ENCODE peak calls at places on chromosome 1, in four cellular contexts. V, R, D and T are unnamed samples.

GRCh38 chr1:228037401-228038386 is 30.9 kb downstream of the WNT3A start:
- DNase-seq in D (no peak), R (peak), V (no peak), T (peak)

GRCh38 chr1:71273326-71273725 is 192.5 kb upstream of the ZRANB2 start:
- DNase-seq in D (no peak), V (no peak), R (no peak), T (no peak)

GRCh38 chr1:33460947-33461629 is 11.4 kb upstream of the ZSCAN20 start:
- DNase-seq in R (no peak), V (no peak), D (no peak), T (no peak)

GRCh38 chr1:51093566-51093965 is 8.5 kb upstream of the C1orf185 start:
- DNase-seq in R (no peak), V (peak), D (no peak), T (no peak)

GRCh38 chr1:204989266-204990058 is 53.5 kb upstream of the CNTN2 start:
- DNase-seq in R (peak), D (peak), V (peak), T (peak)

GRCh38 chr1:232622981-232623380 is 7.0 kb downstream of the SIPA1L2 start:
- DNase-seq in D (no peak), R (no peak), V (no peak), T (no peak)

GRCh38 chr1:228279011-228279721 is 71.3 kb downstream of the OBSCN start:
- DNase-seq in D (no peak), V (no peak), R (peak), T (peak)

GRCh38 chr1:166340709-166341108 is 173.9 kb upstream of the FAM78B start:
- DNase-seq in V (no peak), D (no peak), R (no peak), T (no peak)

GRCh38 chr1:17348593-17349234 is 23.3 kb upstream of the PADI6 start:
- DNase-seq in D (no peak), V (no peak), R (no peak), T (no peak)

GRCh38 chr1:17403081-17403480 is 31.1 kb downstream of the PADI6 start:
- DNase-seq in D (no peak), V (peak), R (peak), T (no peak)

GRCh38 chr1:1617516-1617915 is 2.2 kb downstream of the MIB2 start:
- DNase-seq in R (no peak), D (peak), V (no peak), T (no peak)

GRCh38 chr1:1239624-1240347 is 6.7 kb downstream of the C1QTNF12 start:
- DNase-seq in R (no peak), V (no peak), D (no peak), T (peak)

GRCh38 chr1:69568435-69569280 is 936 bp downstream of the LRRC7 start:
- DNase-seq in V (no peak), R (no peak), D (no peak), T (no peak)

GRCh38 chr1:66175107-66175506 is 358.8 kb upstream of the SGIP1 start:
- DNase-seq in R (no peak), D (no peak), V (no peak), T (no peak)

GRCh38 chr1:227939791-227940771 is 7.7 kb downstream of the WNT9A start:
- DNase-seq in D (no peak), V (no peak), R (peak), T (peak)

GRCh38 chr1:150288822-150289221 is 4.8 kb upstream of the MRPS21 start:
- DNase-seq in D (no peak), R (no peak), V (no peak), T (no peak)

GRCh38 chr1:209689484-209689883 is 14.3 kb downstream of the G0S2 start:
- DNase-seq in R (no peak), D (no peak), V (peak), T (no peak)

GRCh38 chr1:240171907-240172306 is 80.2 kb downstream of the FMN2 start:
- DNase-seq in V (no peak), D (no peak), R (no peak), T (no peak)

GRCh38 chr1:240170806-240171205 is 79.1 kb downstream of the FMN2 start:
- DNase-seq in V (no peak), D (no peak), R (no peak), T (no peak)

GRCh38 chr1:240164742-240165141 is 73.1 kb downstream of the FMN2 start:
- DNase-seq in D (no peak), V (no peak), R (no peak), T (no peak)

GRCh38 chr1:240170245-240170644 is 78.6 kb downstream of the FMN2 start:
- DNase-seq in D (no peak), R (no peak), V (no peak), T (no peak)

GRCh38 chr1:240169188-240169587 is 77.5 kb downstream of the FMN2 start:
- DNase-seq in D (no peak), V (no peak), R (no peak), T (no peak)
- TF ChIP-seq CTCF in D (no peak), V (no peak), R (no peak), T (peak)

GRCh38 chr1:94095112-94095637 is 25.8 kb downstream of the ABCA4 start:
- DNase-seq in R (no peak), V (no peak), D (peak), T (peak)
- TF ChIP-seq CTCF in R (no peak), V (no peak), D (no peak), T (no peak)

GRCh38 chr1:52848423-52848822 is 5.9 kb downstream of the ZYG11A start:
- DNase-seq in V (no peak), D (no peak), R (no peak), T (no peak)

DNA sequence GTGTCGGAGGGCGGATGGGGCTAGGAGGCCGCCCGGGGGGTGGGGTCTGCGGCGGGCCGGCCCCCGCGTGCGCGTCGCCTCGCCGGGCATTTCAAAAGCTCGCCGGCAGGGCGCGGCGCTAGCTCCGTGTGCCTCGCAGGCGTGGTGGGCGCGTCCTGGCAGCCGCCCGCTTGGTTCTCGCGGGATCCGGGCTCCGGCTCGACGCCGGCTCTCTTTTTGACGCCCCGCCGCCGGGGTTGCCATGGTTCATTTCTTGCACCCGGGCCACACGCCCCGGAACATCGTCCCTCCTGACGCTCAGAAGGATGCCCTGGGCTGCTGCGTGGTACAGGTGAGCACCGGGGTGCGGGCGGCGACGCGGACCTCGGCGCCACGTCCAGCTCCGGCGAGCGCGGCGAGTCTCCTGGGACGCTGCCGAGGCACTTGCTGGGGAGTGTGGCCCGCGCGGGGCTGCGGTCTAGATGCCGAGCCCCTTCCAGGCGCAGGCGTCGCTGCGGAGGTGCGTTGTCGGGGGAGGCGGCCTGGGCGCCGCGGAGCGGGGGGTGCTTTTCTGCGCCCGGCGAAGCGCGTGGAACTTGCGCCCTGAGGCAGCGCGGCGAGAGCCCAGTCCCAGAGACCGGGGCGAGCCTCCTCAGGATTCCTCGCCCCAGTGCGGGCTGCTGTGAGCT is at the start of gene ZYG11A:
- DNase-seq in R (peak), V (peak), D (peak), T (peak)
- TF ChIP-seq CTCF in R (peak), V (peak), D (no peak), T (peak)

DNA sequence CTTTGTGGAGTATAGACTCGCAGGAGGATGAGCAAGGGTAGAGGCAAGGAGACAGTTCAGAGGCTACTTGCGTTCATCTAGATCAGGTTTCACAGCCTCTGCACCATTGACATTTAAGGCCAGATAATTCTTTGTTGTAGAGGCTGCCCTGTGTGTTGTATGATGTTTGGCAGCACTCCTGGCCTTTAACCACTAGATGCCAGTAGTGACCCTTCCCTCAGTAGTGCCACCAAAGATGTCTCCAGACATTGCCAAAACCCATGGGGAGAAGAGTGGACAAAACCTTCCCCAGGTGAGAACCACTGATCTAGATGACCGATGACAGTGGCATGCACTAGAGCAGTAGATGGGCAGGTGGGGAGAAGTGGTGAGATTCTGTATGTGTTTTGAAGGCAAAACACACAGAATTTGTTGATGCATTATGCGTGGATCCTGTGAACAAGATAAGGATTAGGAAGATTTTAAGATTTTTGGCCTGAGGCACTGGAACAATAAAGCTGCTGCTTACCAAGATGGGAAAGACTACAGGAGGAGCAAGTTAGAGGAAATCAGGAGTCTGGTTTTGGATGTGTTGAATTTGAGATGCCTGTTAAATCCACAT is 9.9 kb upstream of the COG2 start:
- DNase-seq in D (no peak), R (no peak), V (no peak), T (no peak)
- TF ChIP-seq CTCF in D (no peak), R (peak), V (peak), T (peak)

DNA sequence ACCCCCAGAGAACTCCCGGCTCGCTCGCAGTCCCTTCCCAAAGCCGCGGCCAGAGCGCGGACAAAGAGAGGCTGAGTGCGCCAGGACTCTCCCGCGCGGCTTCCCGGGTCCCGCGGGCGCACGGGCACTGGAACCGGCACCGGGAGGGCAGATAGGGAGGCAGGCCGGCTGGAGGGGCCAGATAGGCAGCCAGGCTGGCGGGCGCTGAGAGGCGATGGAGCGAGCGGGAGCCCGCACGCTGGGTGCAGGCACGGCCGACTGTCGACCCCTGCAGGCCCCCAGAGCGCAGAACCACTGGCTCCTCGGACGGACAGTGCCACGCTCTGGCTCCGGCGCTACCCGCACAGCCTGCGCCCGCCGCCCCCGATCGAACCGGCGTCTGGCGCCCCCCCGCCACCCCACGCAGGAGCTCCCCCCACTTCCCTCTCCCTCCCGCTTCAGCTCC is 634 bp downstream of the SLC6A9 start:
- DNase-seq in R (peak), D (peak), V (no peak), T (peak)
- TF ChIP-seq CTCF in R (no peak), D (no peak), V (peak), T (peak)

GRCh38 chr1:240073097-240073496 is 18.6 kb upstream of the FMN2 start:
- DNase-seq in V (no peak), R (no peak), D (no peak), T (no peak)
- TF ChIP-seq CTCF in V (no peak), R (no peak), D (no peak), T (no peak)

GRCh38 chr1:156773607-156774006 is 6.3 kb downstream of the PRCC start:
- DNase-seq in D (no peak), R (no peak), V (no peak), T (no peak)
- TF ChIP-seq CTCF in D (no peak), R (no peak), V (peak), T (no peak)

GRCh38 chr1:168610111-168610510 is 33.7 kb downstream of the XCL1 start:
- DNase-seq in R (no peak), V (no peak), D (peak), T (no peak)
- TF ChIP-seq CTCF in R (no peak), V (peak), D (no peak), T (no peak)